ENCODE peak calls at places on chromosomes 5 and 9, in four cellular contexts. F is hepatocyte, W is fibroblast of mammary gland, E is right atrium auricular region. D is an unnamed sample.

GRCh38 chr5:154418344-154418820 is 27.4 kb upstream of the SAP30L start:
- DNase-seq in F (no peak), W (no peak), E (no peak), D (no peak)

GRCh38 chr5:164687391-164687790 is 1182.0 kb downstream of the MAT2B start:
- DNase-seq in F (no peak), W (no peak), E (no peak), D (no peak)

GRCh38 chr5:178086266-178086665 is 27.1 kb upstream of the N4BP3 start:
- DNase-seq in F (no peak), W (no peak), E (no peak), D (no peak)

GRCh38 chr5:155299342-155300006 is 285.9 kb downstream of the KIF4B start:
- DNase-seq in F (no peak), W (no peak), E (no peak), D (no peak)

GRCh38 chr9:114003756-114004155 is 74.3 kb downstream of the AMBP start:
- DNase-seq in F (no peak), W (no peak), E (peak), D (no peak)

GRCh38 chr9:121272401-121272948 is 4.5 kb downstream of the GSN start:
- DNase-seq in F (no peak), W (no peak), E (no peak), D (no peak)

GRCh38 chr5:137497396-137498290 is 1.5 kb downstream of the SPOCK1 start:
- DNase-seq in F (no peak), W (no peak), E (no peak), D (no peak)

GRCh38 chr5:133994297-133994989 is 10.3 kb downstream of the VDAC1 start:
- DNase-seq in F (no peak), W (no peak), E (no peak), D (no peak)

GRCh38 chr9:18263367-18263766 is 210.6 kb upstream of the ADAMTSL1 start:
- DNase-seq in F (no peak), W (no peak), E (no peak), D (no peak)

GRCh38 chr5:80125962-80126480 is 90.9 kb downstream of the THBS4 start:
- DNase-seq in F (no peak), W (peak), E (no peak), D (peak)

GRCh38 chr5:138748630-138749081 is 4.6 kb upstream of the CTNNA1 start:
- DNase-seq in F (no peak), W (peak), E (peak), D (no peak)

GRCh38 chr5:179119415-179120170 is 59.4 kb downstream of the ZNF354C start:
- DNase-seq in F (no peak), W (no peak), E (peak), D (no peak)

GRCh38 chr9:131407717-131408195 is 13.9 kb downstream of the PRRC2B start:
- DNase-seq in F (no peak), W (peak), E (no peak), D (peak)

GRCh38 chr9:78133751-78134150 is 102.1 kb upstream of the CEP78 start:
- DNase-seq in F (no peak), W (no peak), E (no peak), D (no peak)

GRCh38 chr5:177195307-177195952 is 61.9 kb downstream of the NSD1 start:
- DNase-seq in F (no peak), W (peak), E (no peak), D (no peak)

GRCh38 chr9:87682085-87682484 is 43.8 kb upstream of the CTSL start:
- DNase-seq in F (peak), W (no peak), E (peak), D (no peak)

GRCh38 chr5:115695290-115695689 is 69.5 kb upstream of the TMED7 start:
- DNase-seq in F (no peak), W (no peak), E (no peak), D (no peak)
- TF ChIP-seq CTCF in F (no peak), W (no peak), E (no peak), D (no peak)

GRCh38 chr5:87765009-87765408 is 352.3 kb upstream of the CCNH start:
- DNase-seq in F (no peak), W (no peak), E (no peak), D (no peak)

GRCh38 chr5:87770016-87770415 is 357.3 kb upstream of the CCNH start:
- DNase-seq in F (no peak), W (no peak), E (no peak), D (no peak)

GRCh38 chr5:87770601-87771121 is 357.9 kb upstream of the CCNH start:
- DNase-seq in F (no peak), W (no peak), E (no peak), D (no peak)

GRCh38 chr5:87769137-87769536 is 356.4 kb upstream of the CCNH start:
- DNase-seq in F (no peak), W (peak), E (no peak), D (no peak)
- H3K4me3 ChIP-seq in F (no peak), W (no peak), E (no peak), D (no peak)

GRCh38 chr5:42520203-42520602 is 97.0 kb downstream of the GHR start:
- DNase-seq in F (peak), W (no peak), E (no peak), D (no peak)
- TF ChIP-seq CTCF in F (no peak), W (no peak), E (no peak), D (no peak)

DNA sequence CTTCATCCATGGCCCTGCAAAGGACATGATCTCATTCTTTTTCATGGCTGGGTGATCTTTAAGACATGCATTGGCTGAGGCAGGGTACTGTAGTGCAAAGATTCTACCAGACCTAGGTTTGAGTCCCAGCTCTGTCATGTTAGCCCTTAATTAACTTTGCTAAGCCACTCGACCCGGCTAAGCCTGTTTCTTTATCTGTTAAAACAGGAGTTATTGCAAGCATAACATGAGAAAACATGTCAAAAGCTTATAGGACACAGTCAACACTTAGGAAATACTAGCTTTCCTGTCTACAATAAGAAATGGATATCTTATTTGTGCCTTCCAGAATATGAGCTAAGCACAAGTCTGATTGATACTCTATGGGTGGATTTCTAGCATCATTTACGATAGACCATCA is 92.6 kb downstream of the RASEF start:
- DNase-seq in F (no peak), W (no peak), E (no peak), D (no peak)
- H3K4me3 ChIP-seq in F (no peak), W (no peak), E (no peak), D (no peak)

GRCh38 chr9:96442491-96442890 is 7.5 kb upstream of the HABP4 start:
- DNase-seq in F (no peak), W (no peak), E (no peak), D (no peak)

GRCh38 chr9:96436456-96437126 is 13.4 kb upstream of the HABP4 start:
- DNase-seq in F (no peak), W (no peak), E (no peak), D (no peak)

GRCh38 chr9:96440671-96441199 is 9.2 kb upstream of the HABP4 start:
- DNase-seq in F (no peak), W (no peak), E (no peak), D (no peak)

GRCh38 chr9:96437454-96437853 is 12.5 kb upstream of the HABP4 start:
- DNase-seq in F (no peak), W (no peak), E (no peak), D (no peak)

DNA sequence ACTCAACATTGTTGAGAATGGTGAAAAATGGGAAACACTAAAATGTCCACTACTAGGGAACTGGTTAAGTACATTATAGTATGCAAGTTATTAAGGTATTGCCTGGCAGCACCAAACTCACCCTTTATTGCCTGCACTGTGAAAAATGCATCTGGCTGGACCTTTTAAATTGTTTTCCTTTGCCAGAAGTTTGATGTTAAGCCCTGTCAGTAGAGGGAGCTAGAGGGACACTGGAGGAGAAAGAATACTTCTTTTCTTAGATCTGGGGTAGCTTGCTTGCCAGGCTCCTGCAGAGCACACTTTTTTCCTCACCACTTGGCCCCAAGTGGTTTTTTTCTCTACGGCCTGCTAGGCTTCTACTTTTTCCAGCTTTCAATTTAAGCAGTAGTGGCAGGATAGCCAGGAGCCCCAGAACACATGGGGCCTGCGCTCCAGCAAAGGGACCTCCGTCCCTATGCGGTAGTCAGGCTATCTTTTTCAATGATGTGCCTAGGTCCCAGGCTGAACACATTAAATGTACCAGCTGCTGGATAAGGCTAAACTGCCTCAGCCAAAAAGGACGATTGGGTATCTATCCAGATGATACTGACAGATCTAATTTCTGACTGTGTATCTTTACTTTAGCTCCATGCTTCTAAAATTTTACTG is 8.0 kb upstream of the HABP4 start:
- DNase-seq in F (peak), W (peak), E (no peak), D (no peak)
- TF ChIP-seq CTCF in F (peak), W (peak), E (peak), D (peak)

GRCh38 chr5:76404694-76405306 is 1.7 kb downstream of the IQGAP2 start:
- DNase-seq in F (no peak), W (no peak), E (no peak), D (no peak)
- H3K4me3 ChIP-seq in F (no peak), W (no peak), E (no peak), D (no peak)

GRCh38 chr5:73312146-73312871 is 136.3 kb downstream of the FOXD1 start:
- DNase-seq in F (peak), W (peak), E (no peak), D (peak)
- TF ChIP-seq CTCF in F (peak), W (peak), E (no peak), D (peak)

GRCh38 chr5:50687548-50687947 is 21.1 kb downstream of the PARP8 start:
- DNase-seq in F (no peak), W (no peak), E (no peak), D (no peak)

GRCh38 chr5:50684721-50685120 is 18.3 kb downstream of the PARP8 start:
- DNase-seq in F (no peak), W (no peak), E (no peak), D (no peak)
- H3K4me3 ChIP-seq in F (no peak), W (no peak), E (no peak), D (no peak)

DNA sequence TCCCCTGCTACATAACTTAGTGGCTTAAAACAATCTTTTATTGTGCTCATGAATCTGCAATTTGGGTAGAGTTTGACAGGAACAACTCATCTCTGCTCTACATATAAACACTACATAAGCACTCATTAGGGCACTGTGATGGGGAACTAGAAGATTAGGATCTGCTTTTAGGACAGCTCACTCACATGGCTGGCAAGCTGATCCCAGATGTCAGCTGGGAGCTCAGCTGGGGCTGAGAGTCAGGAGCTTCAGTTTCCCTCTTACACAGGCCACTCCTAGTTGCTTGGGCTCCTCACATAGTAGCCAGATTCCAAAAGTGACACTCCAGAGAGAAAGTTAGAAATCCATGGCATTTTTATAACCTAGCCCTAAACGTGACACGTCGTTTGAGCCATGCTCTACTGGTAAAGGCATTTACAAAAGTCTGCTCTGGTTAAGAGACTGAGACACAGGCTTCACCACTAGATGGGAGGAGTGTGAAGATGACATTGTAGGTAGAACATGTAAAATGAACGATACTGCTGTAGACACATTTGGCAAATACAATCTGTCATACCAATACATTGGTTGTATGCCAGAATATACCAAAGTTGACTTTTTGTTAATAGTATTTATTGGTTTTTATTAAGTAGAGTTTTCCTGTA is 23.6 kb downstream of the SCAI start:
- DNase-seq in F (no peak), W (peak), E (no peak), D (peak)
- TF ChIP-seq CTCF in F (no peak), W (peak), E (no peak), D (peak)

D was measured in foreskin fibroblast.